ENCODE peak calls at places on chromosomes 7 and 10, in nine cellular contexts. One of them, this sample, is unnamed.

GRCh38 chr10:7855205-7855604 is 36.9 kb downstream of the TAF3 start:
- DNase-seq in progenitor cell of endocrine pancreas: no peak
- DNase-seq in sigmoid colon: no peak
- DNase-seq in breast epithelium: no peak
- DNase-seq in Calu3: no peak
- DNase-seq in gastrocnemius medialis: no peak
- DNase-seq in GM20000: no peak
- DNase-seq in AG09319: no peak
- DNase-seq in thoracic aorta: no peak
- DNase-seq in this sample: no peak

GRCh38 chr7:16657656-16658279 is 11.8 kb downstream of the BZW2 start:
- DNase-seq in thoracic aorta: no peak
- DNase-seq in AG09319: peak; percentile 69
- DNase-seq in gastrocnemius medialis: no peak
- DNase-seq in GM20000: no peak
- DNase-seq in breast epithelium: no peak
- DNase-seq in progenitor cell of endocrine pancreas: no peak
- DNase-seq in Calu3: peak; percentile 60
- DNase-seq in sigmoid colon: no peak
- DNase-seq in this sample: no peak

GRCh38 chr10:11517150-11517549 is 94.3 kb downstream of the USP6NL start:
- DNase-seq in sigmoid colon: no peak
- DNase-seq in thoracic aorta: no peak
- DNase-seq in AG09319: no peak
- DNase-seq in Calu3: no peak
- DNase-seq in gastrocnemius medialis: no peak
- DNase-seq in progenitor cell of endocrine pancreas: no peak
- DNase-seq in GM20000: peak; percentile 13
- DNase-seq in breast epithelium: no peak
- DNase-seq in this sample: peak; percentile 30

GRCh38 chr7:464712-465461 is 54.8 kb downstream of the PDGFA start:
- DNase-seq in AG09319: peak; percentile 39
- DNase-seq in breast epithelium: peak; percentile 50
- DNase-seq in GM20000: no peak
- DNase-seq in progenitor cell of endocrine pancreas: no peak
- DNase-seq in thoracic aorta: no peak
- DNase-seq in Calu3: no peak
- DNase-seq in gastrocnemius medialis: no peak
- DNase-seq in sigmoid colon: peak; percentile 73
- DNase-seq in this sample: no peak

GRCh38 chr7:17779381-17779780 is 160.9 kb downstream of the SNX13 start:
- DNase-seq in breast epithelium: no peak
- DNase-seq in thoracic aorta: no peak
- DNase-seq in sigmoid colon: no peak
- DNase-seq in gastrocnemius medialis: no peak
- DNase-seq in AG09319: no peak
- DNase-seq in Calu3: no peak
- DNase-seq in GM20000: no peak
- DNase-seq in progenitor cell of endocrine pancreas: no peak
- DNase-seq in this sample: no peak

GRCh38 chr7:130893441-130893894 is 159.5 kb upstream of the KLF14 start:
- DNase-seq in GM20000: no peak
- DNase-seq in Calu3: no peak
- DNase-seq in AG09319: no peak
- DNase-seq in breast epithelium: no peak
- DNase-seq in sigmoid colon: no peak
- DNase-seq in thoracic aorta: no peak
- DNase-seq in progenitor cell of endocrine pancreas: no peak
- DNase-seq in gastrocnemius medialis: peak; percentile 67
- DNase-seq in this sample: no peak

GRCh38 chr7:52525772-52526341 is 509.6 kb upstream of the POM121L12 start:
- DNase-seq in sigmoid colon: no peak
- DNase-seq in thoracic aorta: no peak
- DNase-seq in breast epithelium: no peak
- DNase-seq in GM20000: no peak
- DNase-seq in progenitor cell of endocrine pancreas: no peak
- DNase-seq in Calu3: no peak
- DNase-seq in gastrocnemius medialis: no peak
- DNase-seq in AG09319: no peak
- DNase-seq in this sample: no peak

GRCh38 chr7:150941983-150942590 is 36.0 kb downstream of the KCNH2 start:
- DNase-seq in progenitor cell of endocrine pancreas: no peak
- DNase-seq in GM20000: no peak
- DNase-seq in sigmoid colon: peak; percentile 83
- DNase-seq in breast epithelium: no peak
- DNase-seq in AG09319: no peak
- DNase-seq in gastrocnemius medialis: no peak
- DNase-seq in thoracic aorta: no peak
- DNase-seq in Calu3: peak; percentile 23
- DNase-seq in this sample: peak; percentile 70

GRCh38 chr7:34675749-34676374 is 17.8 kb downstream of the NPSR1 start:
- DNase-seq in breast epithelium: no peak
- DNase-seq in thoracic aorta: no peak
- DNase-seq in progenitor cell of endocrine pancreas: no peak
- DNase-seq in gastrocnemius medialis: no peak
- DNase-seq in sigmoid colon: no peak
- DNase-seq in Calu3: peak; percentile 66
- DNase-seq in GM20000: peak; percentile 32
- DNase-seq in AG09319: no peak
- DNase-seq in this sample: peak; percentile 34

GRCh38 chr7:66556177-66556548 is 72.5 kb upstream of the KCTD7 start:
- DNase-seq in gastrocnemius medialis: no peak
- DNase-seq in progenitor cell of endocrine pancreas: no peak
- DNase-seq in Calu3: no peak
- DNase-seq in sigmoid colon: no peak
- DNase-seq in GM20000: no peak
- DNase-seq in thoracic aorta: no peak
- DNase-seq in breast epithelium: peak; percentile 24
- DNase-seq in AG09319: no peak
- DNase-seq in this sample: no peak

GRCh38 chr10:122861724-122862161 is 16.1 kb upstream of the CUZD1 start:
- DNase-seq in GM20000: no peak
- DNase-seq in thoracic aorta: no peak
- DNase-seq in gastrocnemius medialis: no peak
- DNase-seq in AG09319: no peak
- DNase-seq in progenitor cell of endocrine pancreas: no peak
- DNase-seq in Calu3: no peak
- DNase-seq in breast epithelium: no peak
- DNase-seq in sigmoid colon: no peak
- DNase-seq in this sample: no peak

GRCh38 chr10:13518076-13518692 is 10.6 kb downstream of the BEND7 start:
- DNase-seq in thoracic aorta: no peak
- DNase-seq in AG09319: no peak
- DNase-seq in Calu3: no peak
- DNase-seq in GM20000: peak; percentile 52
- DNase-seq in sigmoid colon: no peak
- DNase-seq in progenitor cell of endocrine pancreas: no peak
- DNase-seq in gastrocnemius medialis: no peak
- DNase-seq in breast epithelium: no peak
- DNase-seq in this sample: no peak
- TF ChIP-seq CTCF in thoracic aorta: no peak
- TF ChIP-seq CTCF in AG09319: no peak
- TF ChIP-seq CTCF in Calu3: no peak
- TF ChIP-seq CTCF in GM20000: no peak
- TF ChIP-seq CTCF in sigmoid colon: peak; percentile 41
- TF ChIP-seq CTCF in progenitor cell of endocrine pancreas: peak; percentile 55
- TF ChIP-seq CTCF in gastrocnemius medialis: no peak
- TF ChIP-seq CTCF in breast epithelium: no peak
- TF ChIP-seq CTCF in this sample: no peak

DNA sequence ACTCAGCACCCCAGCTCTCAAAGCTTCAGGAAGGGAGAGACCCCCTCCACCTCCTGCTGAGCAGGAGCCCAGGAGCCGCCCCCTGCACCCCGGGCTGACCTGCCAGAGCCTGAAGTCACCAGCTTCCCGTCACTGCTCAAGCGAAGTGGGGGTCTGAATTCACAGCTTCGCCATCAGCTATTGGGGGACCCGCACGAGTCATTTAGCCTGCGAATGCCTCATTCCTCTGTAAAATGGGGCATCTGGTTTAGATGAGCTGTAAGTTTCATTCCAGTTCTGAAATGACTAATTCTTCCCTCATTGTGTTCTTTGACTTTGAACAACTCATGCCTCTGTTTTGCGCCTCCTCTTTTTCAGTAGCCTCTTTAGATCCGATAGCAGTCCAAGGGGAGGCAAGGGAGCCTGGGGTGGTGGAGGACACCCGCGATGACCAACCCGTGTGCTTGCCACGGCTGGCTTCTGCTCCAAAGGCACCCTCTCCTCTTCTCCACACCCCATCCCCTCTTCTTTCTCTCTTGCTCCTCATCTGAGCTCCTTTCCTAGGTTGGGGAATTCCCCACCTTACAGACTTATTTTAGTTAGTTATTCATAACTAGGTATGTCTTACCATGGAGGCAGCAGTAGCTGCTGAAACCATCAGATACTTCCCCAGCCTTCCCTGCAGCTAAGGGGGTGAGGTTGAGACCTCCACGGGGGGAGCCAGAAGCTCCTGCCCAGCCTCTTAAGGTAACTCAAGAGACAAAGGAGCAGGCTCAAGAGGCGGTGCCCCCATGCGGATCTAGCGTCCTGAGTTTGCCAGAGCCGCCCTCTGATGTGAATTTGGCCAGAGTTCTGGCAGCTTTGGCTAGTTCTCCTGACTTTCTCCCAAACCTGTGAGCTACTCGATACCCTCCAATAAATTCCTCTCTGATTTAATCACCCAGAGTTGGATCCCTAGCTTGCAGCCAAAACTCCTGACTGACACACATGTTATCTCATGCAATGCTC is 47.7 kb downstream of the RBM17 start:
- DNase-seq in breast epithelium: no peak
- DNase-seq in thoracic aorta: no peak
- DNase-seq in gastrocnemius medialis: no peak
- DNase-seq in Calu3: no peak
- DNase-seq in sigmoid colon: peak; percentile 48
- DNase-seq in AG09319: no peak
- DNase-seq in progenitor cell of endocrine pancreas: no peak
- DNase-seq in GM20000: peak; percentile 76
- DNase-seq in this sample: peak; percentile 84
- TF ChIP-seq CTCF in breast epithelium: no peak
- TF ChIP-seq CTCF in thoracic aorta: no peak
- TF ChIP-seq CTCF in gastrocnemius medialis: no peak
- TF ChIP-seq CTCF in Calu3: no peak
- TF ChIP-seq CTCF in sigmoid colon: no peak
- TF ChIP-seq CTCF in AG09319: peak; percentile 20
- TF ChIP-seq CTCF in progenitor cell of endocrine pancreas: no peak
- TF ChIP-seq CTCF in GM20000: no peak
- TF ChIP-seq CTCF in this sample: no peak

DNA sequence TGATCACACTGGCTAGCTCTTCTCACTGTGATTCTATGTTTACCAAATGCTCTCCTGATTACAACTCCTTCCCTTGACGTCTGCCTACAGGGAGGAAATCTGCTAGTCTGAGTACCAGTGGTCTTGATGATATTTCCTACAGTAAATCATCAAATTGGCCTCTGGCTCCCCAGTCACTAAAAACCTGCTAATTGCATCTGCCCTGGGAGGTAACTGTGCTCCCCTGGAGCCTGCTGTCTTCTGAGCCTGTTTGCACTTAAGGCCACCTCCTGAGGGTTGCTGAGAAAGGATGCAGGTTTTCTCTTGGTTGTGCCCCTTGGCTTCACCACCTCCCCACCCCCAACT is 56.0 kb downstream of the ELMO1 start:
- DNase-seq in AG09319: no peak
- DNase-seq in Calu3: no peak
- DNase-seq in sigmoid colon: no peak
- DNase-seq in progenitor cell of endocrine pancreas: no peak
- DNase-seq in gastrocnemius medialis: no peak
- DNase-seq in thoracic aorta: no peak
- DNase-seq in breast epithelium: no peak
- DNase-seq in GM20000: no peak
- DNase-seq in this sample: no peak
- TF ChIP-seq CTCF in AG09319: no peak
- TF ChIP-seq CTCF in Calu3: no peak
- TF ChIP-seq CTCF in sigmoid colon: no peak
- TF ChIP-seq CTCF in progenitor cell of endocrine pancreas: no peak
- TF ChIP-seq CTCF in gastrocnemius medialis: no peak
- TF ChIP-seq CTCF in thoracic aorta: no peak
- TF ChIP-seq CTCF in breast epithelium: no peak
- TF ChIP-seq CTCF in GM20000: no peak
- TF ChIP-seq CTCF in this sample: no peak

GRCh38 chr7:100053201-100053600 is 3.6 kb downstream of the ZSCAN21 start:
- DNase-seq in breast epithelium: no peak
- DNase-seq in gastrocnemius medialis: peak; percentile 25
- DNase-seq in Calu3: peak; percentile 40
- DNase-seq in GM20000: peak; percentile 40
- DNase-seq in progenitor cell of endocrine pancreas: no peak
- DNase-seq in sigmoid colon: peak; percentile 70
- DNase-seq in thoracic aorta: no peak
- DNase-seq in AG09319: peak; percentile 30
- DNase-seq in this sample: peak; percentile 22

GRCh38 chr7:100051611-100052010 is 2.0 kb downstream of the ZSCAN21 start:
- DNase-seq in Calu3: no peak
- DNase-seq in breast epithelium: no peak
- DNase-seq in gastrocnemius medialis: no peak
- DNase-seq in AG09319: no peak
- DNase-seq in GM20000: no peak
- DNase-seq in progenitor cell of endocrine pancreas: no peak
- DNase-seq in sigmoid colon: no peak
- DNase-seq in thoracic aorta: no peak
- DNase-seq in this sample: no peak

GRCh38 chr7:100044719-100045118 is 4.9 kb upstream of the ZSCAN21 start:
- DNase-seq in GM20000: peak; percentile 30
- DNase-seq in sigmoid colon: no peak
- DNase-seq in Calu3: no peak
- DNase-seq in breast epithelium: no peak
- DNase-seq in AG09319: no peak
- DNase-seq in progenitor cell of endocrine pancreas: no peak
- DNase-seq in gastrocnemius medialis: no peak
- DNase-seq in thoracic aorta: no peak
- DNase-seq in this sample: peak; percentile 22

GRCh38 chr7:100048680-100049079 is 894 bp upstream of the ZSCAN21 start:
- DNase-seq in thoracic aorta: no peak
- DNase-seq in gastrocnemius medialis: no peak
- DNase-seq in breast epithelium: no peak
- DNase-seq in AG09319: no peak
- DNase-seq in progenitor cell of endocrine pancreas: no peak
- DNase-seq in sigmoid colon: no peak
- DNase-seq in Calu3: no peak
- DNase-seq in GM20000: no peak
- DNase-seq in this sample: no peak

DNA sequence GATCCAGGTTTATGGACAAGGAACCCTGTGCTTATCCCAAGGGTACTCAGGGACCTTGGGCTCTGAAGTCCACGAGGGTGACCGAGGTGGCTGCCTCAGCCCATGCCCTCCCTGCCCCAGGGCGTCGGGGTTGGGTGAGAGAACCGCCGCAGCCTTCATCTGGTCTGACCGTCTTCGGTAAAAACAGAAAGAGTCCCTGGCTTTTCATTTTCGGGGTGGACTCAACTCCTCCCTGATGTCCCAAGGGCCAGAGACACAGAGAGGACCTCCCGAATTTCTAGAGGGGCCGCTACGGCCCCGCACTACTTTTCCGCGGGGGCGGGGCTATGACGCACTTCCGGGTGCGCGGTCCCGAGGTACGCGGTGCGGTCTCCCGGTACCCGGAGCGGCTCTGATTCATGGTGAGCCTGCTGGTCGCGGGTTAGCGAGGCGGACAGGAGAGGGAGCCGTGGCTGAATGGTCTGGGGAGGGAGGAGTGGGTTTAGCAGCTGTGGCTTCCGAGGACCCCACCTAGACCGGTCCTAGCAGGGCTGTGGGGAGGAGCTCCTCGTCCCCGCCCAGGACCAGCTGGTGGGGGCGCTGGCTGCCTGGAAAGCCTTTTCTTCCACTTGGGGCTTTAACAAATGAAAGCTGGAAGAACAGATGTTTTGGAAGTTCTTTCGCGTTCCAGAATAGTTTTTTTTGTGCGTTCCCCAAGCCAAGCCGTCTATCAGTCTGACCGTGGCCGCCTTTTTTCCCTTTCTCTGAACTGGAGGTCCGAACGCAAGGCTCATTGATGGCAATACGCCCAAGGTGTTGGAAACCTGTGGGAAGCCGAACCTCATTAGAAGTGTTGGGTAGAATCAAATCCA is at the start of gene ZSCAN21:
- DNase-seq in GM20000: peak; percentile 84
- DNase-seq in progenitor cell of endocrine pancreas: peak; percentile 71
- DNase-seq in Calu3: peak; percentile 79
- DNase-seq in gastrocnemius medialis: peak; percentile 67
- DNase-seq in sigmoid colon: peak; percentile 93
- DNase-seq in AG09319: peak; percentile 34
- DNase-seq in breast epithelium: peak; percentile 78
- DNase-seq in thoracic aorta: peak; percentile 60
- DNase-seq in this sample: peak; percentile 84
- TF ChIP-seq CTCF in GM20000: no peak
- TF ChIP-seq CTCF in progenitor cell of endocrine pancreas: peak; percentile 31
- TF ChIP-seq CTCF in Calu3: no peak
- TF ChIP-seq CTCF in gastrocnemius medialis: no peak
- TF ChIP-seq CTCF in sigmoid colon: no peak
- TF ChIP-seq CTCF in AG09319: no peak
- TF ChIP-seq CTCF in breast epithelium: no peak
- TF ChIP-seq CTCF in thoracic aorta: no peak
- TF ChIP-seq CTCF in this sample: peak; percentile 19